ENCODE peak calls at places on chromosomes 4 and X, in eight cellular contexts. One of them, this sample, is unnamed.
A peak's percentile ranks its signal among the peaks of the same experiment; 100 is the strongest.

GRCh38 chr4:9685692-9686091 is 95.7 kb upstream of the DRD5 start:
- DNase-seq in heart right ventricle: no peak
- DNase-seq in GM12865: no peak
- DNase-seq in fibroblast of mammary gland: no peak
- DNase-seq in CD8-positive, alpha-beta T cell: no peak
- DNase-seq in lower leg skin: no peak
- DNase-seq in lower lobe of right lung: no peak
- DNase-seq in transverse colon: no peak
- DNase-seq in this sample: no peak

GRCh38 chr4:16005671-16006070 is 42.7 kb upstream of the FGFBP2 start:
- DNase-seq in heart right ventricle: no peak
- DNase-seq in fibroblast of mammary gland: no peak
- DNase-seq in lower leg skin: no peak
- DNase-seq in CD8-positive, alpha-beta T cell: no peak
- DNase-seq in lower lobe of right lung: no peak
- DNase-seq in transverse colon: no peak
- DNase-seq in GM12865: no peak
- DNase-seq in this sample: no peak

GRCh38 chr4:103111598-103111997 is 12.0 kb upstream of the BDH2 start:
- DNase-seq in CD8-positive, alpha-beta T cell: no peak
- DNase-seq in heart right ventricle: no peak
- DNase-seq in transverse colon: no peak
- DNase-seq in GM12865: no peak
- DNase-seq in lower lobe of right lung: no peak
- DNase-seq in lower leg skin: no peak
- DNase-seq in fibroblast of mammary gland: no peak
- DNase-seq in this sample: no peak

GRCh38 chrX:150092549-150092948 is 154.3 kb upstream of the EOLA2 start:
- DNase-seq in GM12865: no peak
- DNase-seq in fibroblast of mammary gland: no peak
- DNase-seq in lower leg skin: no peak
- DNase-seq in lower lobe of right lung: no peak
- DNase-seq in heart right ventricle: no peak
- DNase-seq in transverse colon: no peak
- DNase-seq in CD8-positive, alpha-beta T cell: no peak
- DNase-seq in this sample: no peak

GRCh38 chr4:86556791-86557415 is 37.2 kb upstream of the PTPN13 start:
- DNase-seq in lower lobe of right lung: no peak
- DNase-seq in transverse colon: no peak
- DNase-seq in heart right ventricle: no peak
- DNase-seq in lower leg skin: no peak
- DNase-seq in CD8-positive, alpha-beta T cell: no peak
- DNase-seq in fibroblast of mammary gland: peak; percentile 1
- DNase-seq in GM12865: no peak
- DNase-seq in this sample: peak; percentile 29

GRCh38 chr4:88599298-88599697 is 7.0 kb downstream of the HERC3 start:
- DNase-seq in fibroblast of mammary gland: peak; percentile 60
- DNase-seq in lower lobe of right lung: no peak
- DNase-seq in GM12865: no peak
- DNase-seq in CD8-positive, alpha-beta T cell: no peak
- DNase-seq in heart right ventricle: no peak
- DNase-seq in transverse colon: no peak
- DNase-seq in lower leg skin: no peak
- DNase-seq in this sample: no peak

GRCh38 chr4:145066063-145066501 is 31.9 kb downstream of the ANAPC10 start:
- DNase-seq in CD8-positive, alpha-beta T cell: no peak
- DNase-seq in GM12865: no peak
- DNase-seq in heart right ventricle: no peak
- DNase-seq in lower leg skin: no peak
- DNase-seq in transverse colon: no peak
- DNase-seq in fibroblast of mammary gland: no peak
- DNase-seq in lower lobe of right lung: no peak
- DNase-seq in this sample: no peak

GRCh38 chrX:24647257-24648058 is at the start of gene PCYT1B:
- DNase-seq in lower lobe of right lung: peak; percentile 64
- DNase-seq in transverse colon: peak; percentile 40
- DNase-seq in CD8-positive, alpha-beta T cell: peak; percentile 52
- DNase-seq in lower leg skin: peak; percentile 36
- DNase-seq in GM12865: peak; percentile 5
- DNase-seq in fibroblast of mammary gland: peak; percentile 54
- DNase-seq in heart right ventricle: peak; percentile 54
- DNase-seq in this sample: peak; percentile 26

GRCh38 chr4:41369680-41370079 is 113.0 kb downstream of the UCHL1 start:
- DNase-seq in fibroblast of mammary gland: no peak
- DNase-seq in lower lobe of right lung: no peak
- DNase-seq in transverse colon: no peak
- DNase-seq in lower leg skin: no peak
- DNase-seq in GM12865: peak; percentile 9
- DNase-seq in heart right ventricle: peak; percentile 63
- DNase-seq in CD8-positive, alpha-beta T cell: no peak
- DNase-seq in this sample: no peak

GRCh38 chr4:118265312-118266144 is 87.3 kb downstream of the PRSS12 start:
- DNase-seq in lower leg skin: no peak
- DNase-seq in fibroblast of mammary gland: no peak
- DNase-seq in heart right ventricle: no peak
- DNase-seq in transverse colon: peak; percentile 42
- DNase-seq in GM12865: no peak
- DNase-seq in CD8-positive, alpha-beta T cell: no peak
- DNase-seq in lower lobe of right lung: peak; percentile 54
- DNase-seq in this sample: no peak

GRCh38 chr4:138734746-138735145 is 280.8 kb upstream of the NOCT start:
- DNase-seq in transverse colon: no peak
- DNase-seq in GM12865: no peak
- DNase-seq in fibroblast of mammary gland: peak; percentile 81
- DNase-seq in lower lobe of right lung: no peak
- DNase-seq in lower leg skin: no peak
- DNase-seq in CD8-positive, alpha-beta T cell: no peak
- DNase-seq in heart right ventricle: no peak
- DNase-seq in this sample: no peak

GRCh38 chr4:169941141-169941540 is 85.1 kb downstream of the MFAP3L start:
- DNase-seq in GM12865: no peak
- DNase-seq in heart right ventricle: no peak
- DNase-seq in fibroblast of mammary gland: no peak
- DNase-seq in lower lobe of right lung: no peak
- DNase-seq in transverse colon: no peak
- DNase-seq in lower leg skin: no peak
- DNase-seq in CD8-positive, alpha-beta T cell: no peak
- DNase-seq in this sample: no peak

GRCh38 chr4:139761461-139761860 is 95.8 kb downstream of the MGST2 start:
- DNase-seq in fibroblast of mammary gland: peak; percentile 22
- DNase-seq in transverse colon: no peak
- DNase-seq in heart right ventricle: no peak
- DNase-seq in GM12865: peak; percentile 29
- DNase-seq in lower leg skin: no peak
- DNase-seq in lower lobe of right lung: no peak
- DNase-seq in CD8-positive, alpha-beta T cell: no peak
- DNase-seq in this sample: no peak
- TF ChIP-seq CTCF in fibroblast of mammary gland: peak; percentile 29
- TF ChIP-seq CTCF in transverse colon: no peak
- TF ChIP-seq CTCF in heart right ventricle: peak; percentile 36
- TF ChIP-seq CTCF in GM12865: peak; percentile 33
- TF ChIP-seq CTCF in lower leg skin: no peak
- TF ChIP-seq CTCF in lower lobe of right lung: peak; percentile 28
- TF ChIP-seq CTCF in CD8-positive, alpha-beta T cell: no peak
- TF ChIP-seq CTCF in this sample: peak; percentile 35

GRCh38 chrX:72461288-72461687 is 111.4 kb downstream of the HDAC8 start:
- DNase-seq in GM12865: no peak
- DNase-seq in lower lobe of right lung: no peak
- DNase-seq in lower leg skin: no peak
- DNase-seq in CD8-positive, alpha-beta T cell: no peak
- DNase-seq in fibroblast of mammary gland: peak; percentile 22
- DNase-seq in heart right ventricle: no peak
- DNase-seq in transverse colon: no peak
- DNase-seq in this sample: no peak
- H3K4me3 ChIP-seq in GM12865: no peak overlapping the region
- H3K4me3 ChIP-seq in lower lobe of right lung: no peak overlapping the region
- H3K4me3 ChIP-seq in lower leg skin: no peak overlapping the region
- H3K4me3 ChIP-seq in CD8-positive, alpha-beta T cell: no peak overlapping the region
- H3K4me3 ChIP-seq in fibroblast of mammary gland: no peak overlapping the region
- H3K4me3 ChIP-seq in heart right ventricle: no peak overlapping the region
- H3K4me3 ChIP-seq in transverse colon: no peak overlapping the region
- H3K4me3 ChIP-seq in this sample: no peak overlapping the region

DNA sequence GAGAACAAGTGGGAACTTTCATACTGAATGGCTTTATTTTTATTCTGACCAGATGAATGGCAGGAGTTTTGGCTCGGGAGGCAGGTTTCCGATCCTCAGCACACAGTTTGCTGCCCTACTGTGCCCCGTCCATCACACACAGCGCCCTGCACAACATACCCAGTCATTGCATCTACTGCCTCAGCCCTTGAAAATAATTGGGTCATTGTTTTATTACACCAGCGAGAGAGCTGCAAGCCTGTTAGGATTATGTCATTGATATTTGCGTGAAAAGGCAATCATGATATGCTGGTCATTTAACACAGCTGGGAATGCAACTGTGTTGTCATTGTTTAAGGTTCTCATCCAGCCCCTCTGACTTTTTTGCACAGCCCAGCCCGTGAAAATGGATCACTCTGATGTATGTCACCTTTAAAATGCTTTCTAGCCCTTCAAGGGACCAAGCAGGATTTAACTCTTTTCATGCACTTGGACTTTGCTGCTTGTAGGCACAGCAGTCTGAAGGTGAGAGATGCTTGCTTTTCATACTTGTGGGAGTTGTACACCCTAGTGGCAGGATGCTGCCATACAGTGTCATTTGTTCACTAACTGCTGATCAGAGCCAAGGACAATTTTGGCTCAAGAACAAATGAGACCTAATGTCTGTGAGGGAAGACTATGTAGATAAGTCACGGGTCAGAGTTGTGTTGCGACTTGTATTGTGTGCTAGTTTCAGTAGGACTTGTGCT is 62.3 kb downstream of the RTL9 start:
- DNase-seq in fibroblast of mammary gland: peak; percentile 31
- DNase-seq in CD8-positive, alpha-beta T cell: no peak
- DNase-seq in lower leg skin: no peak
- DNase-seq in transverse colon: no peak
- DNase-seq in GM12865: peak; percentile 18
- DNase-seq in lower lobe of right lung: no peak
- DNase-seq in heart right ventricle: no peak
- DNase-seq in this sample: no peak
- TF ChIP-seq CTCF in fibroblast of mammary gland: peak; percentile 31
- TF ChIP-seq CTCF in CD8-positive, alpha-beta T cell: no peak
- TF ChIP-seq CTCF in lower leg skin: no peak
- TF ChIP-seq CTCF in transverse colon: no peak
- TF ChIP-seq CTCF in GM12865: peak; percentile 26
- TF ChIP-seq CTCF in lower lobe of right lung: no peak
- TF ChIP-seq CTCF in heart right ventricle: no peak
- TF ChIP-seq CTCF in this sample: peak; percentile 33

DNA sequence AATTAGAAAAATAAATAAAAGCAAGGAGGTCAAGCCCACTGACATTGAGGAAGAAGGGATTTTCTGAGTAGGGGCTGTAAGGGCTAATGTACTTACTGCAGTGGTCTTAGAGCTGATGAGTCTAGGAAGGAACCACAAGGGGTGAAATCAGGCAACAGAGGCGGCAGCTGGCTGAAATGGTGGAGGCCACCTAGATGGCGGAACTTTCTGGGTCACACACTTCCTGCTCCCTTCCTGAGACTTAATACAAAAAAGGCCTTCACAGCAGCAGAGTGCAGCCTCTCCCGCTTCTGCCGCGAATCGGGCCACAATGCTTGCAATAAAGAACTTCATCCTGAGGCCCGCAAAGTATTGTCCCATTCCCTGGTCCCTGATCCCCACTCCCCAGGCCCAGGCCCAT is 15.4 kb downstream of the SNX12 start:
- DNase-seq in lower leg skin: no peak
- DNase-seq in fibroblast of mammary gland: no peak
- DNase-seq in CD8-positive, alpha-beta T cell: no peak
- DNase-seq in GM12865: peak; percentile 32
- DNase-seq in transverse colon: no peak
- DNase-seq in heart right ventricle: no peak
- DNase-seq in lower lobe of right lung: no peak
- DNase-seq in this sample: no peak
- H3K4me3 ChIP-seq in lower leg skin: no peak overlapping the region
- H3K4me3 ChIP-seq in fibroblast of mammary gland: no peak overlapping the region
- H3K4me3 ChIP-seq in CD8-positive, alpha-beta T cell: no peak overlapping the region
- H3K4me3 ChIP-seq in GM12865: peak overlapping the region; percentile 63
- H3K4me3 ChIP-seq in transverse colon: no peak overlapping the region
- H3K4me3 ChIP-seq in heart right ventricle: no peak overlapping the region
- H3K4me3 ChIP-seq in lower lobe of right lung: peak overlapping the region; percentile 14
- H3K4me3 ChIP-seq in this sample: peak overlapping the region; percentile 49

DNA sequence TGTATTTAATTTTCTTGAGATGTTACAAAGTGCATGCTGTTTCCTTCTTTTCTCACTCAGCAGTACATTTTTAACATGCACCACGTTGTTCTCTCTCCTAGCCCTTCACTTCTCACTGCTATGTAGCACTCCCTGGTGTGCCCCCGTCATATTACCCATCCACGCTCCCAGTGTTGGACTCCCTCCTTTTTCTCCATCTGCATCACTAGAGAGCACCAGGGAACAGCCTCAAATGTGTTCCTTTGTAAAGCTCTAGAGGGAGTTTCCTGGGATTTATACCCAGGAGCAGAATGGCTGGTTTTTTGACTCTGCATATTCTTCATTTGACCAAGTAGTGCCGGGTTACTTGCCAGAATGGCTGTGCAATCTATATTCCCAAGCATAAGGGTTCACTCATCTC is 240.3 kb upstream of the ANXA3 start:
- DNase-seq in heart right ventricle: no peak
- DNase-seq in transverse colon: no peak
- DNase-seq in GM12865: no peak
- DNase-seq in fibroblast of mammary gland: no peak
- DNase-seq in lower lobe of right lung: no peak
- DNase-seq in CD8-positive, alpha-beta T cell: no peak
- DNase-seq in lower leg skin: no peak
- DNase-seq in this sample: no peak
- TF ChIP-seq CTCF in heart right ventricle: no peak
- TF ChIP-seq CTCF in transverse colon: no peak
- TF ChIP-seq CTCF in GM12865: no peak
- TF ChIP-seq CTCF in fibroblast of mammary gland: peak; percentile 6
- TF ChIP-seq CTCF in lower lobe of right lung: no peak
- TF ChIP-seq CTCF in CD8-positive, alpha-beta T cell: no peak
- TF ChIP-seq CTCF in lower leg skin: no peak
- TF ChIP-seq CTCF in this sample: no peak

GRCh38 chr4:142645478-142646108 is 200.5 kb downstream of the INPP4B start:
- DNase-seq in heart right ventricle: peak; percentile 17
- DNase-seq in fibroblast of mammary gland: no peak
- DNase-seq in lower leg skin: no peak
- DNase-seq in lower lobe of right lung: no peak
- DNase-seq in CD8-positive, alpha-beta T cell: no peak
- DNase-seq in transverse colon: no peak
- DNase-seq in GM12865: peak; percentile 26
- DNase-seq in this sample: peak; percentile 28
- H3K4me3 ChIP-seq in heart right ventricle: no peak overlapping the region
- H3K4me3 ChIP-seq in fibroblast of mammary gland: no peak overlapping the region
- H3K4me3 ChIP-seq in lower leg skin: no peak overlapping the region
- H3K4me3 ChIP-seq in lower lobe of right lung: no peak overlapping the region
- H3K4me3 ChIP-seq in CD8-positive, alpha-beta T cell: no peak overlapping the region
- H3K4me3 ChIP-seq in transverse colon: no peak overlapping the region
- H3K4me3 ChIP-seq in GM12865: no peak overlapping the region
- H3K4me3 ChIP-seq in this sample: no peak overlapping the region

GRCh38 chr4:98113005-98113404 is 30.3 kb downstream of the STPG2 start:
- DNase-seq in heart right ventricle: peak; percentile 12
- DNase-seq in lower lobe of right lung: no peak
- DNase-seq in lower leg skin: no peak
- DNase-seq in transverse colon: no peak
- DNase-seq in CD8-positive, alpha-beta T cell: no peak
- DNase-seq in fibroblast of mammary gland: peak; percentile 30
- DNase-seq in GM12865: peak; percentile 13
- DNase-seq in this sample: no peak
- TF ChIP-seq CTCF in heart right ventricle: peak; percentile 23
- TF ChIP-seq CTCF in lower lobe of right lung: no peak
- TF ChIP-seq CTCF in lower leg skin: no peak
- TF ChIP-seq CTCF in transverse colon: peak; percentile 7
- TF ChIP-seq CTCF in CD8-positive, alpha-beta T cell: no peak
- TF ChIP-seq CTCF in fibroblast of mammary gland: peak; percentile 17
- TF ChIP-seq CTCF in GM12865: peak; percentile 6
- TF ChIP-seq CTCF in this sample: peak; percentile 22

This sample was measured in GM06990.